ENCODE peak calls at places on chromosomes 4 and X, in ten cellular contexts. One of them, this sample, is unnamed. For H3K4me1 and H3K9me3, the result is how much of the 10 kb centered on the place peaks cover.

GRCh38 chr4:150219841-150220240 is 141.6 kb downstream of the DCLK2 start:
- DNase-seq in right cardiac atrium: no peak
- DNase-seq in IMR-90: peak
- DNase-seq in Panc1: no peak
- DNase-seq in A549: no peak
- DNase-seq in lung: no peak
- DNase-seq in naive thymus-derived CD4-positive, alpha-beta T cell: no peak
- DNase-seq in tibial artery: no peak
- DNase-seq in transverse colon: no peak
- DNase-seq in heart left ventricle: no peak
- DNase-seq in this sample: no peak

GRCh38 chr4:65798498-65799127 is 128.3 kb upstream of the EPHA5 start:
- DNase-seq in right cardiac atrium: no peak
- DNase-seq in IMR-90: no peak
- DNase-seq in Panc1: no peak
- DNase-seq in A549: no peak
- DNase-seq in lung: no peak
- DNase-seq in naive thymus-derived CD4-positive, alpha-beta T cell: no peak
- DNase-seq in tibial artery: no peak
- DNase-seq in transverse colon: no peak
- DNase-seq in heart left ventricle: no peak
- DNase-seq in this sample: no peak

GRCh38 chr4:2574058-2574457 is 37.6 kb downstream of the FAM193A start:
- DNase-seq in right cardiac atrium: no peak
- DNase-seq in IMR-90: no peak
- DNase-seq in Panc1: no peak
- DNase-seq in A549: no peak
- DNase-seq in lung: no peak
- DNase-seq in naive thymus-derived CD4-positive, alpha-beta T cell: no peak
- DNase-seq in tibial artery: no peak
- DNase-seq in transverse colon: no peak
- DNase-seq in heart left ventricle: no peak
- DNase-seq in this sample: no peak

GRCh38 chr4:8439168-8439567 is 1.4 kb downstream of the ACOX3 start:
- DNase-seq in right cardiac atrium: no peak
- DNase-seq in IMR-90: peak
- DNase-seq in Panc1: no peak
- DNase-seq in A549: no peak
- DNase-seq in lung: no peak
- DNase-seq in naive thymus-derived CD4-positive, alpha-beta T cell: no peak
- DNase-seq in tibial artery: no peak
- DNase-seq in transverse colon: no peak
- DNase-seq in heart left ventricle: no peak
- DNase-seq in this sample: peak

GRCh38 chrX:4762196-4762595 is 1048.7 kb upstream of the PRKX start:
- DNase-seq in right cardiac atrium: no peak
- DNase-seq in IMR-90: no peak
- DNase-seq in Panc1: no peak
- DNase-seq in A549: no peak
- DNase-seq in lung: no peak
- DNase-seq in naive thymus-derived CD4-positive, alpha-beta T cell: no peak
- DNase-seq in tibial artery: no peak
- DNase-seq in transverse colon: no peak
- DNase-seq in heart left ventricle: no peak
- DNase-seq in this sample: no peak

GRCh38 chr4:180058731-180059215 is 2184.4 kb upstream of the TENM3 start:
- DNase-seq in right cardiac atrium: peak
- DNase-seq in IMR-90: peak
- DNase-seq in Panc1: no peak
- DNase-seq in A549: peak
- DNase-seq in lung: peak
- DNase-seq in naive thymus-derived CD4-positive, alpha-beta T cell: no peak
- DNase-seq in tibial artery: no peak
- DNase-seq in transverse colon: peak
- DNase-seq in heart left ventricle: peak
- DNase-seq in this sample: peak

GRCh38 chr4:152328595-152328994 is 207.3 kb downstream of the FBXW7 start:
- DNase-seq in right cardiac atrium: no peak
- DNase-seq in IMR-90: no peak
- DNase-seq in Panc1: no peak
- DNase-seq in A549: no peak
- DNase-seq in lung: no peak
- DNase-seq in naive thymus-derived CD4-positive, alpha-beta T cell: no peak
- DNase-seq in tibial artery: no peak
- DNase-seq in transverse colon: no peak
- DNase-seq in heart left ventricle: no peak
- DNase-seq in this sample: no peak

GRCh38 chr4:138898282-138898681 is 117.3 kb upstream of the NOCT start:
- DNase-seq in right cardiac atrium: no peak
- DNase-seq in IMR-90: peak
- DNase-seq in Panc1: no peak
- DNase-seq in A549: no peak
- DNase-seq in lung: no peak
- DNase-seq in naive thymus-derived CD4-positive, alpha-beta T cell: no peak
- DNase-seq in tibial artery: no peak
- DNase-seq in transverse colon: no peak
- DNase-seq in heart left ventricle: no peak
- DNase-seq in this sample: no peak

GRCh38 chr4:183541081-183542045 is 36.5 kb downstream of the ING2 start:
- DNase-seq in right cardiac atrium: no peak
- DNase-seq in IMR-90: peak
- DNase-seq in Panc1: no peak
- DNase-seq in A549: no peak
- DNase-seq in lung: no peak
- DNase-seq in naive thymus-derived CD4-positive, alpha-beta T cell: no peak
- DNase-seq in tibial artery: no peak
- DNase-seq in transverse colon: no peak
- DNase-seq in heart left ventricle: no peak
- DNase-seq in this sample: peak

GRCh38 chrX:135740683-135741149 is 27.3 kb downstream of the CT45A3 start:
- DNase-seq in right cardiac atrium: peak
- DNase-seq in IMR-90: no peak
- DNase-seq in Panc1: no peak
- DNase-seq in A549: peak
- DNase-seq in lung: no peak
- DNase-seq in naive thymus-derived CD4-positive, alpha-beta T cell: peak
- DNase-seq in tibial artery: peak
- DNase-seq in transverse colon: peak
- DNase-seq in heart left ventricle: no peak
- DNase-seq in this sample: peak

GRCh38 chr4:6969826-6970800 is 60.5 kb downstream of the TBC1D14 start:
- DNase-seq in right cardiac atrium: no peak
- DNase-seq in IMR-90: no peak
- DNase-seq in Panc1: no peak
- DNase-seq in A549: no peak
- DNase-seq in lung: no peak
- DNase-seq in naive thymus-derived CD4-positive, alpha-beta T cell: no peak
- DNase-seq in tibial artery: no peak
- DNase-seq in transverse colon: no peak
- DNase-seq in heart left ventricle: no peak
- DNase-seq in this sample: no peak

GRCh38 chr4:46425775-46426400 is 36.0 kb upstream of the GABRA2 start:
- DNase-seq in right cardiac atrium: no peak
- DNase-seq in IMR-90: peak
- DNase-seq in Panc1: no peak
- DNase-seq in A549: no peak
- DNase-seq in lung: no peak
- DNase-seq in naive thymus-derived CD4-positive, alpha-beta T cell: no peak
- DNase-seq in tibial artery: no peak
- DNase-seq in transverse colon: no peak
- DNase-seq in heart left ventricle: no peak
- DNase-seq in this sample: no peak

GRCh38 chrX:103818844-103819243 is 13.2 kb downstream of the RAB9B start:
- DNase-seq in right cardiac atrium: no peak
- DNase-seq in IMR-90: no peak
- DNase-seq in Panc1: no peak
- DNase-seq in A549: no peak
- DNase-seq in lung: no peak
- DNase-seq in naive thymus-derived CD4-positive, alpha-beta T cell: no peak
- DNase-seq in tibial artery: no peak
- DNase-seq in transverse colon: no peak
- DNase-seq in heart left ventricle: no peak
- DNase-seq in this sample: no peak

GRCh38 chr4:26936284-26937065 is 75.8 kb downstream of the STIM2 start:
- DNase-seq in right cardiac atrium: no peak
- DNase-seq in IMR-90: peak
- DNase-seq in Panc1: no peak
- DNase-seq in A549: no peak
- DNase-seq in lung: no peak
- DNase-seq in naive thymus-derived CD4-positive, alpha-beta T cell: no peak
- DNase-seq in tibial artery: no peak
- DNase-seq in transverse colon: no peak
- DNase-seq in heart left ventricle: no peak
- DNase-seq in this sample: peak

GRCh38 chr4:833156-833555 is 7.2 kb upstream of the CPLX1 start:
- DNase-seq in right cardiac atrium: peak
- DNase-seq in IMR-90: no peak
- DNase-seq in Panc1: no peak
- DNase-seq in A549: no peak
- DNase-seq in lung: no peak
- DNase-seq in naive thymus-derived CD4-positive, alpha-beta T cell: no peak
- DNase-seq in tibial artery: no peak
- DNase-seq in transverse colon: no peak
- DNase-seq in heart left ventricle: no peak
- DNase-seq in this sample: no peak

GRCh38 chr4:833731-834367 is 7.9 kb upstream of the CPLX1 start:
- DNase-seq in right cardiac atrium: peak
- DNase-seq in IMR-90: no peak
- DNase-seq in Panc1: no peak
- DNase-seq in A549: no peak
- DNase-seq in lung: no peak
- DNase-seq in naive thymus-derived CD4-positive, alpha-beta T cell: no peak
- DNase-seq in tibial artery: no peak
- DNase-seq in transverse colon: no peak
- DNase-seq in heart left ventricle: no peak
- DNase-seq in this sample: no peak

GRCh38 chr4:832108-832507 is 6.2 kb upstream of the CPLX1 start:
- DNase-seq in right cardiac atrium: no peak
- DNase-seq in IMR-90: no peak
- DNase-seq in Panc1: no peak
- DNase-seq in A549: no peak
- DNase-seq in lung: no peak
- DNase-seq in naive thymus-derived CD4-positive, alpha-beta T cell: no peak
- DNase-seq in tibial artery: no peak
- DNase-seq in transverse colon: no peak
- DNase-seq in heart left ventricle: no peak
- DNase-seq in this sample: no peak

GRCh38 chr4:831483-831805 is 5.5 kb upstream of the CPLX1 start:
- DNase-seq in right cardiac atrium: no peak
- DNase-seq in IMR-90: no peak
- DNase-seq in Panc1: no peak
- DNase-seq in A549: no peak
- DNase-seq in lung: no peak
- DNase-seq in naive thymus-derived CD4-positive, alpha-beta T cell: no peak
- DNase-seq in tibial artery: no peak
- DNase-seq in transverse colon: no peak
- DNase-seq in heart left ventricle: no peak
- DNase-seq in this sample: no peak

GRCh38 chr4:832536-832935 is 6.6 kb upstream of the CPLX1 start:
- DNase-seq in right cardiac atrium: peak
- DNase-seq in IMR-90: no peak
- DNase-seq in Panc1: no peak
- DNase-seq in A549: no peak
- DNase-seq in lung: no peak
- DNase-seq in naive thymus-derived CD4-positive, alpha-beta T cell: no peak
- DNase-seq in tibial artery: no peak
- DNase-seq in transverse colon: no peak
- DNase-seq in heart left ventricle: no peak
- DNase-seq in this sample: no peak
- H3K4me1 ChIP-seq in right cardiac atrium: under half
- H3K4me1 ChIP-seq in IMR-90: under half
- H3K4me1 ChIP-seq in Panc1: under half
- H3K4me1 ChIP-seq in A549: under half
- H3K4me1 ChIP-seq in lung: under half
- H3K4me1 ChIP-seq in naive thymus-derived CD4-positive, alpha-beta T cell: under half
- H3K4me1 ChIP-seq in tibial artery: under half
- H3K4me1 ChIP-seq in transverse colon: under half
- H3K4me1 ChIP-seq in heart left ventricle: under half
- H3K4me1 ChIP-seq in this sample: under half

DNA sequence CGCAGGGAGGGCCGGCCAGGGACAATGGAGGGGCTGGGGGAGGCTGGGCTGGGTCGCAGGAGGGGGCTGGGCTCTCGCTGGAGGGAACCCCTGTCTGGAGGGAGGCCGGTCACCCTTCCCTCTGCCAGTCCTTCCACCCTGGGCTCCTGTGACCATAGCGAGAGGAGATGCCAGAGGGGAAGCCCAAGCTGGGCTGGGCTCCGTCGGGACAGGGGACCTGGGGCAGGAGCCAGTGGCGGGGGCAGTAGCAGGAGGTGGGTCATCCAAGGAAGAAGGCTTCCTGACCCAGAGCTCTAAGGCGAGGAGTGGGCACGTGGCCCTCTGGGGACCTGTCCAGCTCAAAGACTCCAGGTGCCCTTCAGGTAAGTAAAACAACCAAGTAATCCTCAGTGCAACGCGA is 16.9 kb downstream of the CTAG1B start:
- DNase-seq in right cardiac atrium: peak
- DNase-seq in IMR-90: no peak
- DNase-seq in Panc1: no peak
- DNase-seq in A549: no peak
- DNase-seq in lung: no peak
- DNase-seq in naive thymus-derived CD4-positive, alpha-beta T cell: no peak
- DNase-seq in tibial artery: no peak
- DNase-seq in transverse colon: no peak
- DNase-seq in heart left ventricle: no peak
- DNase-seq in this sample: no peak
- H3K9me3 ChIP-seq in right cardiac atrium: under half
- H3K9me3 ChIP-seq in IMR-90: under half
- H3K9me3 ChIP-seq in Panc1: under half
- H3K9me3 ChIP-seq in A549: under half
- H3K9me3 ChIP-seq in lung: under half
- H3K9me3 ChIP-seq in naive thymus-derived CD4-positive, alpha-beta T cell: under half
- H3K9me3 ChIP-seq in tibial artery: under half
- H3K9me3 ChIP-seq in transverse colon: under half
- H3K9me3 ChIP-seq in heart left ventricle: under half
- H3K9me3 ChIP-seq in this sample: under half

DNA sequence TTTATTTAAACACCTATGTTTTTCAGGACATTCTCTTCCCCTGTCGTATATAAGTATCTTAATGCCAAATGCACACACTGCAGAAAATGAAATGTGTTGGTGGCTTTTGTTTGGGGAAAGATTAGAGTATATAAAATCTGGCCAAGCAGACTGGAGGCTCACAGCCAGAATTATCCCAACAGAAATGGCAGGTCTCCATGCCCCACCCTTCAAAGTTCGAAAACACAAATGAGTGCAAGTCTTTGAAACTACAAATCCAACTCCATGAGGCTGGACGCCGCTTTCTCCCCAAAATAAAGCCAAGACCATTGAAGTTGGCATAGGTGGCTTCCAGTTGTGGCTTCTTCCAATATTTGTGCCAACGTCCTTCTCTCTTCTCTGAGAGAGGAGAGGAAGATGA is 72.0 kb downstream of the APBB2 start:
- DNase-seq in right cardiac atrium: peak
- DNase-seq in IMR-90: no peak
- DNase-seq in Panc1: no peak
- DNase-seq in A549: no peak
- DNase-seq in lung: no peak
- DNase-seq in naive thymus-derived CD4-positive, alpha-beta T cell: no peak
- DNase-seq in tibial artery: peak
- DNase-seq in transverse colon: no peak
- DNase-seq in heart left ventricle: no peak
- DNase-seq in this sample: peak
- H3K4me1 ChIP-seq in right cardiac atrium: under half
- H3K4me1 ChIP-seq in IMR-90: under half
- H3K4me1 ChIP-seq in Panc1: under half
- H3K4me1 ChIP-seq in A549: under half
- H3K4me1 ChIP-seq in lung: under half
- H3K4me1 ChIP-seq in naive thymus-derived CD4-positive, alpha-beta T cell: under half
- H3K4me1 ChIP-seq in tibial artery: half or more
- H3K4me1 ChIP-seq in transverse colon: under half
- H3K4me1 ChIP-seq in heart left ventricle: half or more
- H3K4me1 ChIP-seq in this sample: under half

GRCh38 chrX:41846714-41847113 is 76.6 kb downstream of the CASK start:
- DNase-seq in right cardiac atrium: no peak
- DNase-seq in IMR-90: no peak
- DNase-seq in Panc1: no peak
- DNase-seq in A549: no peak
- DNase-seq in lung: no peak
- DNase-seq in naive thymus-derived CD4-positive, alpha-beta T cell: no peak
- DNase-seq in tibial artery: no peak
- DNase-seq in transverse colon: no peak
- DNase-seq in heart left ventricle: no peak
- DNase-seq in this sample: no peak
- H3K9me3 ChIP-seq in right cardiac atrium: under half
- H3K9me3 ChIP-seq in IMR-90: under half
- H3K9me3 ChIP-seq in Panc1: under half
- H3K9me3 ChIP-seq in A549: under half
- H3K9me3 ChIP-seq in lung: under half
- H3K9me3 ChIP-seq in naive thymus-derived CD4-positive, alpha-beta T cell: under half
- H3K9me3 ChIP-seq in tibial artery: under half
- H3K9me3 ChIP-seq in transverse colon: under half
- H3K9me3 ChIP-seq in heart left ventricle: under half
- H3K9me3 ChIP-seq in this sample: under half

This sample was measured in testis.